ENCODE peak calls at places on chromosomes 16 and 17, in eight cellular contexts. B, N, R, Q, L, I, Z and M are unnamed samples. For H3K4me1 and H3K9me3, the result is how much of the 10 kb centered on the place peaks cover.

GRCh38 chr17:14061666-14062560 is 7.4 kb upstream of the COX10 start:
- DNase-seq in L (no peak), B (no peak), Q (peak), Z (no peak), I (peak), N (no peak), R (no peak), M (no peak)

GRCh38 chr17:61400058-61400785 is 579 bp downstream of the TBX2 start:
- DNase-seq in I (no peak), Q (no peak), Z (peak), L (peak), N (no peak), B (no peak), R (no peak), M (no peak)

GRCh38 chr16:54817432-54817831 is 113.2 kb upstream of the IRX5 start:
- DNase-seq in Q (no peak), R (peak), I (peak), B (no peak), Z (no peak), N (peak), L (peak), M (no peak)

GRCh38 chr17:76053230-76054111 is 18.8 kb downstream of the SRP68 start:
- DNase-seq in Q (no peak), R (peak), N (no peak), Z (no peak), B (no peak), I (peak), L (no peak), M (no peak)

GRCh38 chr17:77516902-77517301 is 376.1 kb downstream of the SEC14L1 start:
- DNase-seq in N (no peak), I (no peak), B (no peak), R (no peak), Z (no peak), Q (no peak), L (no peak), M (no peak)

GRCh38 chr17:77213778-77214132 is 73.0 kb downstream of the SEC14L1 start:
- DNase-seq in R (no peak), N (no peak), B (no peak), L (no peak), Z (peak), I (no peak), Q (no peak), M (no peak)

GRCh38 chr16:75385507-75386152 is 47.7 kb downstream of the CFDP1 start:
- DNase-seq in Z (no peak), R (peak), B (no peak), L (peak), I (peak), Q (no peak), N (no peak), M (no peak)

GRCh38 chr17:56912105-56912999 is 1.5 kb downstream of the TRIM25 start:
- DNase-seq in Q (peak), L (no peak), Z (peak), I (no peak), N (peak), R (no peak), B (peak), M (no peak)

GRCh38 chr16:66620419-66620775 is 15.9 kb downstream of the CMTM3 start:
- DNase-seq in Q (no peak), B (no peak), Z (no peak), I (no peak), L (no peak), R (no peak), N (no peak), M (no peak)

GRCh38 chr17:8125947-8126305 is 2.0 kb upstream of the HES7 start:
- DNase-seq in L (peak), N (no peak), R (peak), B (peak), Q (no peak), Z (no peak), I (no peak), M (no peak)

GRCh38 chr16:56793504-56793903 is 63.6 kb downstream of the NUP93 start:
- DNase-seq in B (peak), Q (no peak), Z (no peak), I (no peak), L (no peak), N (no peak), R (no peak), M (no peak)

GRCh38 chr16:82257990-82258389 is 88.0 kb upstream of the MPHOSPH6 start:
- DNase-seq in L (no peak), Z (no peak), B (no peak), Q (no peak), R (no peak), N (no peak), I (no peak), M (no peak)

GRCh38 chr17:73528679-73529078 is 115.6 kb downstream of the SDK2 start:
- DNase-seq in Q (no peak), Z (no peak), I (no peak), R (no peak), B (no peak), N (no peak), L (no peak), M (no peak)

GRCh38 chr16:67177743-67178699 is 5.7 kb downstream of the MATCAP1 start:
- DNase-seq in N (peak), I (no peak), Q (peak), R (peak), B (peak), L (peak), Z (peak), M (no peak)

GRCh38 chr17:10197721-10198508 is 491 bp downstream of the GAS7 start:
- DNase-seq in L (peak), Z (no peak), R (no peak), N (no peak), B (no peak), I (no peak), Q (no peak), M (no peak)

GRCh38 chr17:21674242-21674731 is 18.0 kb upstream of the KCNJ18 start:
- DNase-seq in B (no peak), Q (no peak), N (no peak), R (no peak), I (no peak), L (no peak), Z (peak), M (no peak)

GRCh38 chr16:56869513-56870270 is 4.7 kb downstream of the SLC12A3 start:
- DNase-seq in I (no peak), Q (no peak), N (no peak), Z (no peak), L (peak), B (no peak), R (peak), M (peak)

GRCh38 chr16:56202036-56202435 is 10.7 kb downstream of the GNAO1 start:
- DNase-seq in L (no peak), N (no peak), R (peak), Z (no peak), I (no peak), Q (no peak), B (no peak), M (no peak)

GRCh38 chr17:9670596-9670995 is 25.3 kb downstream of the USP43 start:
- DNase-seq in Z (no peak), Q (no peak), N (no peak), B (no peak), R (no peak), I (no peak), L (no peak), M (no peak)

GRCh38 chr17:37097162-37097561 is 148.4 kb downstream of the AATF start:
- DNase-seq in Z (no peak), R (no peak), B (no peak), I (no peak), Q (no peak), N (no peak), L (no peak), M (no peak)

GRCh38 chr17:34582185-34582900 is 3.0 kb downstream of the TMEM132E start:
- DNase-seq in R (no peak), I (no peak), Z (no peak), L (peak), N (no peak), Q (no peak), B (no peak), M (no peak)

GRCh38 chr17:50593321-50593720 is 32.8 kb downstream of the CACNA1G start:
- DNase-seq in R (no peak), Z (no peak), I (no peak), L (peak), Q (no peak), B (peak), N (no peak), M (no peak)

GRCh38 chr17:58121925-58122324 is 26.3 kb upstream of the OR4D1 start:
- DNase-seq in L (peak), N (no peak), R (peak), I (no peak), Q (no peak), B (no peak), Z (no peak), M (no peak)

GRCh38 chr17:79664925-79665738 is 54.3 kb upstream of the RBFOX3 start:
- DNase-seq in Q (peak), B (peak), Z (peak), L (peak), I (no peak), N (peak), R (no peak), M (peak)

GRCh38 chr16:10128397-10129258 is 53.6 kb downstream of the GRIN2A start:
- DNase-seq in N (no peak), B (no peak), L (no peak), Z (no peak), R (no peak), I (no peak), Q (no peak), M (no peak)
- H3K4me1 ChIP-seq in N (under half), B (under half), L (under half), Z (under half), R (under half), I (under half), Q (under half), M (under half)

GRCh38 chr17:19002191-19002590 is 2.4 kb downstream of the FAM83G start:
- DNase-seq in Z (no peak), L (no peak), Q (no peak), R (no peak), I (no peak), N (no peak), B (no peak), M (no peak)
- H3K27ac ChIP-seq in Z (no peak), L (no peak), Q (no peak), R (no peak), I (peak), N (no peak), B (peak), M (no peak)

GRCh38 chr16:15972046-15972868 is 22.8 kb downstream of the ABCC1 start:
- DNase-seq in B (no peak), Z (no peak), I (no peak), R (no peak), L (no peak), N (no peak), Q (no peak), M (no peak)
- H3K9me3 ChIP-seq in B (under half), Z (under half), I (under half), R (under half), L (under half), N (under half), Q (under half), M (under half)

DNA sequence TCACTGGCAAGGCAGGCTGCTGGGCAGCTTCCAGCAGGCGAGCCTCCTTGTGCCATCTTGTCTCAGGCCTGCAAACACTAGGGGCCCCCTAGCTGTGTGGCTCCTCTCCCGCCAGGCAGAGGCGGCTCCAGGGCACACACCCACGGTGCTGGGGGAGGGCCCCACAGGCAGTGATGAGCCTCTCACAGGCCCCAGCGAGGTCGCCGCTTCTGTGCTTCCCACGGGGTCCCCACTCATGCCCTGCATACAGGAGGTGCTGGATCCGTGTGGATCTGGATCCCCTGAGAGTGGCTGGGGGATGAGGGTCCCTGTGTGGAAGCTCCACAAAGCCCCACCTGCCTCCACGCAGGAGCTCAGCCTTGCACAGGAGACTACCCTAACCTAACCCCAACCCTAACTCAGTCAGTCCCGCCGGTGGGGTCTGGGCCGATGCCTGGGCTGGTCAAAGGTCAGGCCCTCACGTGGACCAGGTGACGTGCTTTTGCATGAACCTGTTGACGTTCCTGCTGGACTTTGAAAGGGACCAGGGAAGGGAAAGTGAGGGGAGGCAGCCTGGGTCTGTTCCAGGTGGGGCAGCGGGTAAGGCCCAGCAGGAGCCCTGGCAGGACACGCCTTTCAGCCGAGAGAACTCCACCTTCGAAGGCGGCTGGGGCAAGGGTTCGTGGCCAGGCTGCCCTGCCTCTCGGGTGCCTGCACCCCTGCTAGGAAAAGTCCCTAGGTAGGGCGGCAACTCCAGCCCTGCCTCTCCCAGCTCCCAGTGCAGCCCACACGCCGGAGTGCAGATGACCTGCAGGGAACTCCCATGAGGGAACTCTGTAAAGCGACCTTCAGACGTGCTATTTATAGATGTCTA is 5.2 kb downstream of the SECTM1 start:
- DNase-seq in Z (no peak), B (no peak), I (no peak), Q (no peak), L (no peak), R (no peak), N (no peak), M (no peak)
- H3K4me1 ChIP-seq in Z (under half), B (under half), I (under half), Q (under half), L (under half), R (under half), N (under half), M (under half)

DNA sequence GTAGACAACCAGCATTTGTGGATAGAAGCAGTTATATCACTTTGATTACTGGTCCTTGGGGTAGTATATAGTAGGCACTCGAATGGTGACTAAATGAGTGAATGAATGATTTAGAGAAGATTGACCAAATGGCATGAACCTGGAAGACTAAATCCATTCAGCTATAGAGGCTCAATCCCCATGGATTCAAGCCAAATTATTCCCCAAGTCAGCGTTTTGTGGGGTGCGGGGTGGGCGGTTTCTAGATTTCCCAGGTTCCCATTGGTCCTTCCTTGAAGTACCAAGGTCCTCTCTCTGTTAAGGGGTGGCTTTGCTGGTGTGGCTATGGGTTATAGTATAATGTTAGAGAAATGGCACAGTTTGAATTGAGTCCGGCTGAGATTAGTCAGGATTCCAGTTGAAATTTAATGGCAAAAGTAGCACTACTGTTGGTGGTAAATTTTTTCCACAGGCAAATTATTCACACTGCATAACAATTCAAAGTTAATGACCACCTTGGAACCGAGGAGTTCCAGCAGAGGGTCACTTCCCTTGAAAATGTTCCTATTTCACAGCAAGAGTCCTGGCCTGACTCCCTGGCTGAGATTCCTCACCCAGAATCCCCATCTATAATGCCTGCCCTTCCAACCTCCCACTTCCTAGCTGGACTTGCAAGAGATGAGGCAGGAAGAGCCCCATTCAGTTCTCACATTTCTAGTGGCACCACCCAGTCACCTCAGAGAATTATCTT is 27.7 kb downstream of the PCTP start:
- DNase-seq in R (no peak), I (no peak), Z (no peak), Q (no peak), B (no peak), N (no peak), L (no peak), M (no peak)
- H3K27ac ChIP-seq in R (no peak), I (no peak), Z (no peak), Q (no peak), B (no peak), N (no peak), L (no peak), M (no peak)

GRCh38 chr16:31754998-31755615 is 118.5 kb upstream of the ZNF267 start:
- DNase-seq in Z (no peak), R (no peak), I (no peak), N (no peak), L (no peak), Q (no peak), B (no peak), M (no peak)
- H3K9me3 ChIP-seq in Z (half or more), R (half or more), I (under half), N (half or more), L (half or more), Q (half or more), B (under half), M (under half)